ENCODE peak calls at places on chromosome 7, in eight cellular contexts. D, K, H, L, X, V, O and P are unnamed samples. For H3K4me1, the result is how much of the 10 kb centered on the place peaks cover.

GRCh38 chr7:21912305-21912704 is 33.4 kb downstream of the CDCA7L start:
- DNase-seq in L (no peak), O (no peak), H (no peak), X (no peak), D (no peak), K (no peak), V (no peak), P (no peak)

GRCh38 chr7:17822557-17823173 is 117.6 kb downstream of the SNX13 start:
- DNase-seq in H (no peak), L (no peak), V (no peak), D (no peak), K (no peak), O (no peak), X (no peak), P (no peak)

GRCh38 chr7:50718311-50718710 is 64.4 kb downstream of the GRB10 start:
- DNase-seq in K (no peak), D (no peak), O (no peak), V (no peak), L (no peak), H (no peak), X (no peak), P (no peak)

GRCh38 chr7:36734731-36735130 is 10.4 kb upstream of the AOAH start:
- DNase-seq in O (no peak), D (no peak), H (no peak), X (no peak), K (no peak), L (no peak), V (no peak), P (no peak)

GRCh38 chr7:55432937-55433784 is 68.0 kb downstream of the LANCL2 start:
- DNase-seq in H (no peak), X (peak), D (peak), K (no peak), L (no peak), O (no peak), V (peak), P (no peak)

GRCh38 chr7:150380463-150380862 is 1.3 kb downstream of the ZNF775 start:
- DNase-seq in L (no peak), V (no peak), X (no peak), D (no peak), O (peak), H (no peak), K (no peak), P (no peak)

GRCh38 chr7:135193615-135194081 is 17.7 kb downstream of the WDR91 start:
- DNase-seq in L (no peak), H (no peak), V (no peak), D (no peak), K (no peak), O (no peak), X (no peak), P (peak)

GRCh38 chr7:112788778-112789343 is 1.3 kb downstream of the TMEM168 start:
- DNase-seq in O (no peak), H (no peak), L (no peak), X (no peak), K (no peak), V (peak), D (no peak), P (no peak)

GRCh38 chr7:150356265-150356897 is 12.2 kb upstream of the REPIN1 start:
- DNase-seq in X (peak), L (no peak), V (peak), D (peak), H (no peak), K (no peak), O (peak), P (no peak)

GRCh38 chr7:27117687-27118491 is 12.7 kb downstream of the HOXA4 start:
- DNase-seq in X (no peak), K (no peak), H (no peak), O (peak), D (peak), L (no peak), V (no peak), P (no peak)

GRCh38 chr7:100895701-100895955 is at the start of gene ACHE:
- DNase-seq in L (no peak), O (no peak), D (no peak), K (no peak), H (no peak), X (no peak), V (no peak), P (no peak)

DNA sequence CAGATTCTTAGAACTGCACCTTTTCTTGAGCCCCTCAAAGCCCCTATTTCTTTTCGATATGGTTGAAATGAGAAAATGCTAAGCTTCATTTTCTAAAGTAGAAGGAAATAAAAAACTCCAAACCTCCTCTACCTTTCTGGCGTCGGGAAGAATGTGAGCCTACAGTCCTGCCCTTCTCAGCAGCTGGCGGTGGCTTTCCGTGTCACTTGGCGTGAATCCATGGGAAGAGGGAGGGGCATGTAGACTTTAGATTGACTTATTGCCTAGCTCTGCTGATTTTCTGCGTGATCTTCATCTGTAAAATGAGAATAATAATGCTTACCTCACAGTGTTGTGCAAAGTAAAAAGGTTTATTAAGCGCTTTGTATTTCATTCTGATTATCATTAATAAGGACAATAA is 35.0 kb downstream of the PRR15 start:
- DNase-seq in V (no peak), X (no peak), O (no peak), H (peak), L (no peak), K (no peak), D (no peak), P (no peak)
- TF ChIP-seq EP300 in V (no peak), X (no peak), O (no peak), H (no peak), L (no peak), K (no peak), D (no peak), P (no peak)

GRCh38 chr7:78435355-78435754 is 636.8 kb downstream of the PHTF2 start:
- DNase-seq in O (no peak), D (no peak), H (no peak), L (no peak), V (no peak), X (no peak), K (no peak), P (no peak)
- H3K4me3 ChIP-seq in O (no peak), D (no peak), H (no peak), L (no peak), V (no peak), X (no peak), K (no peak), P (no peak)

DNA sequence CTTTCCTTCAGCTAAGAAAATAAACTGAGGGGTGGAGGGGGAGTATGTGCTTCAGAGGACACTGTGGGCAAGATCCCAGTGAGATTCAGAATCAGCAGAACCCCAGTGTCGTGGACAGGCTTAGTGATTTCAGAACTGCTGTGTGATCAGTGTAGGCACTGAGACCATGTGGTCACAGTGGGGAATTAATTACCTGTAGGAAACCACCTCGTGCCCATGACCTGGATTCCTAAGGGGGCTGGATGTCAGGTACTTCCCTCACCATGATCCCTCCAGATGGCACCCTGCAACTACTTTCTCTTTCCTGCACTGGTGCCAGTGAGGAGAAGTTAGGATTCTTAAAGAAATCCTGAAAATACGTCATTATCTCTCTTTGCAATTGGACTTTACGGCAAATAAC is 64.4 kb downstream of the HBP1 start:
- DNase-seq in L (no peak), H (no peak), D (no peak), O (no peak), V (no peak), K (no peak), X (no peak), P (no peak)
- H3K4me1 ChIP-seq in L (under half), H (under half), D (under half), O (under half), V (under half), K (under half), X (under half), P (under half)

GRCh38 chr7:79664884-79665676 is 211.6 kb upstream of the MAGI2 start:
- DNase-seq in V (no peak), O (no peak), D (no peak), H (no peak), L (no peak), X (no peak), K (no peak), P (no peak)

GRCh38 chr7:79668292-79668691 is 214.8 kb upstream of the MAGI2 start:
- DNase-seq in X (no peak), L (no peak), O (no peak), D (no peak), H (no peak), V (no peak), K (no peak), P (no peak)

GRCh38 chr7:79666472-79666871 is 213.0 kb upstream of the MAGI2 start:
- DNase-seq in V (no peak), K (no peak), D (no peak), L (no peak), X (no peak), H (no peak), O (no peak), P (no peak)
- TF ChIP-seq EP300 in V (no peak), K (no peak), D (no peak), L (no peak), X (no peak), H (no peak), O (no peak), P (no peak)

GRCh38 chr7:99623091-99623693 is 6.4 kb downstream of the ZSCAN25 start:
- DNase-seq in H (no peak), V (no peak), D (no peak), X (no peak), O (no peak), L (no peak), K (no peak), P (no peak)
- H3K4me3 ChIP-seq in H (no peak), V (no peak), D (no peak), X (no peak), O (no peak), L (no peak), K (no peak), P (no peak)

DNA sequence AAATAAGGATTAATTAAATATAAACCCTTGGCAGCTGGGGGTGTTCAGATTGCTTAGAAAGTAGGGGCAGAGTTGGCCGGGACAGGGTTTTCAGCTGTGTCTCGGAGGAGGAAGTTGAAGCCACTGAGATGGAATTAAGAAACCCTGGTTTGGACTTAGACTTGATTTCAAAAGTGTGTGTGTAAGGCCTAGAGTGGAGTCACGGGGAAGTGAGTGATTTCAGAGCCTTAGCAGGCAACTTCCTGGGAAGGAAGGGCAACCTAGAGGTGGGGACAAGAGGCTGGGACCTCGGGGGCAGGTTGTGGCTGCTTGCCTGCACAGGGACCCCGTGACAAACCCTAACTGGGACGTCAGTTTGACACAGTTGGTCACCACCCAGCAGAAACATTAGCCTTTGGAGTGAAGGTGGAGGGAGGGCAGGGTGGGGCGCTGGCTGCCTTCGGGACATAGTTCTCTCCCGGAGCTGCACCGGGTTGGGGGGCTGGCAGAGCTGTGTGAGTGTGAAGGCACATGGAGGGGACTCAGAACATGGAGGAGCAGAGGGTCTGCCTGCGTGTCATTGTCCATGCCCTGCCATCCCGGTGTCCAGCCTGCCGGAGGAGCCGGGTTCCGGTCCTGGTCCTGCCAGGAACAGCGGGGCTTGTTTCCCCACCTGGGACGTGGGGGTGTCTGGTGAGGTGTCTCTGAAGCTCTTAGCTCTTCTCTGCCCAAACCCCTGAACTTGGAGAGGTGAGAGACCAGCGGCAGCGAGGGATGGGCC is 1.8 kb downstream of the BRI3 start:
- DNase-seq in V (no peak), O (peak), X (peak), K (no peak), H (peak), D (no peak), L (no peak), P (no peak)
- H3K4me1 ChIP-seq in V (half or more), O (half or more), X (under half), K (under half), H (half or more), D (half or more), L (half or more), P (under half)

GRCh38 chr7:31497501-31497900 is 16.4 kb upstream of the ITPRID1 start:
- DNase-seq in V (no peak), D (no peak), X (no peak), L (no peak), H (no peak), K (no peak), O (no peak), P (no peak)
- TF ChIP-seq EP300 in V (no peak), D (no peak), X (no peak), L (no peak), H (no peak), K (no peak), O (no peak), P (no peak)